ENCODE peak calls at places on chromosomes 2 and 18, in seven cellular contexts. One of them, this sample, is unnamed.

GRCh38 chr2:71672011-71672639 is 218.8 kb downstream of the DYSF start:
- DNase-seq in H1: peak; percentile 60
- DNase-seq in H9: peak; percentile 69
- DNase-seq in mesendoderm: peak; percentile 49
- DNase-seq in trophoblast cell: no peak
- DNase-seq in neuronal stem cell: no peak
- DNase-seq in mesenchymal stem cell: peak; percentile 4
- DNase-seq in this sample: no peak

GRCh38 chr2:64018715-64019082 is 529 bp downstream of the VPS54 start:
- DNase-seq in mesendoderm: peak; percentile 72
- DNase-seq in H9: no peak
- DNase-seq in H1: peak; percentile 75
- DNase-seq in trophoblast cell: peak; percentile 6
- DNase-seq in mesenchymal stem cell: peak; percentile 57
- DNase-seq in neuronal stem cell: peak; percentile 21
- DNase-seq in this sample: no peak

GRCh38 chr2:174436351-174436750 is 40.8 kb downstream of the SCRN3 start:
- DNase-seq in trophoblast cell: no peak
- DNase-seq in mesenchymal stem cell: no peak
- DNase-seq in mesendoderm: no peak
- DNase-seq in H9: no peak
- DNase-seq in neuronal stem cell: no peak
- DNase-seq in H1: no peak
- DNase-seq in this sample: peak; percentile 50

GRCh38 chr18:51068111-51068510 is 38.1 kb downstream of the SMAD4 start:
- DNase-seq in neuronal stem cell: no peak
- DNase-seq in mesendoderm: no peak
- DNase-seq in H9: no peak
- DNase-seq in mesenchymal stem cell: no peak
- DNase-seq in H1: no peak
- DNase-seq in trophoblast cell: no peak
- DNase-seq in this sample: peak; percentile 77

GRCh38 chr2:239433777-239434396 is 33.1 kb upstream of the HDAC4 start:
- DNase-seq in mesenchymal stem cell: no peak
- DNase-seq in H9: no peak
- DNase-seq in mesendoderm: no peak
- DNase-seq in neuronal stem cell: no peak
- DNase-seq in H1: no peak
- DNase-seq in trophoblast cell: no peak
- DNase-seq in this sample: peak; percentile 71

GRCh38 chr2:199019898-199020507 is 437.7 kb downstream of the SATB2 start:
- DNase-seq in mesendoderm: peak; percentile 60
- DNase-seq in mesenchymal stem cell: peak; percentile 4
- DNase-seq in neuronal stem cell: peak; percentile 11
- DNase-seq in trophoblast cell: no peak
- DNase-seq in H9: no peak
- DNase-seq in H1: no peak
- DNase-seq in this sample: peak; percentile 59

GRCh38 chr18:24502621-24503020 is 42.2 kb downstream of the HRH4 start:
- DNase-seq in neuronal stem cell: no peak
- DNase-seq in mesenchymal stem cell: no peak
- DNase-seq in H9: no peak
- DNase-seq in H1: no peak
- DNase-seq in trophoblast cell: no peak
- DNase-seq in mesendoderm: peak; percentile 47
- DNase-seq in this sample: no peak

GRCh38 chr2:239806758-239807434 is 218.2 kb downstream of the NDUFA10 start:
- DNase-seq in mesendoderm: no peak
- DNase-seq in H1: peak; percentile 34
- DNase-seq in neuronal stem cell: no peak
- DNase-seq in mesenchymal stem cell: no peak
- DNase-seq in trophoblast cell: no peak
- DNase-seq in H9: peak; percentile 13
- DNase-seq in this sample: no peak

GRCh38 chr2:194539436-194539835 is 1117.6 kb upstream of the SLC39A10 start:
- DNase-seq in mesendoderm: peak; percentile 85
- DNase-seq in neuronal stem cell: no peak
- DNase-seq in mesenchymal stem cell: no peak
- DNase-seq in H9: peak; percentile 71
- DNase-seq in H1: no peak
- DNase-seq in trophoblast cell: no peak
- DNase-seq in this sample: no peak

GRCh38 chr2:16117021-16117700 is 176.8 kb downstream of the MYCN start:
- DNase-seq in neuronal stem cell: no peak
- DNase-seq in mesenchymal stem cell: no peak
- DNase-seq in mesendoderm: no peak
- DNase-seq in H9: no peak
- DNase-seq in H1: no peak
- DNase-seq in trophoblast cell: no peak
- DNase-seq in this sample: no peak

GRCh38 chr2:177187631-177188312 is 24.8 kb upstream of the HNRNPA3 start:
- DNase-seq in neuronal stem cell: no peak
- DNase-seq in H9: no peak
- DNase-seq in mesendoderm: peak; percentile 56
- DNase-seq in trophoblast cell: no peak
- DNase-seq in mesenchymal stem cell: peak; percentile 55
- DNase-seq in H1: no peak
- DNase-seq in this sample: peak; percentile 46

GRCh38 chr2:184030245-184030644 is 568.1 kb upstream of the ZNF804A start:
- DNase-seq in mesenchymal stem cell: peak; percentile 45
- DNase-seq in H1: no peak
- DNase-seq in trophoblast cell: no peak
- DNase-seq in mesendoderm: peak; percentile 61
- DNase-seq in H9: no peak
- DNase-seq in neuronal stem cell: no peak
- DNase-seq in this sample: no peak

GRCh38 chr2:41495050-41495449 is 552.8 kb upstream of the PKDCC start:
- DNase-seq in H1: peak; percentile 43
- DNase-seq in trophoblast cell: no peak
- DNase-seq in mesenchymal stem cell: no peak
- DNase-seq in H9: no peak
- DNase-seq in mesendoderm: peak; percentile 48
- DNase-seq in neuronal stem cell: no peak
- DNase-seq in this sample: no peak

GRCh38 chr2:190267302-190267701 is 52.3 kb downstream of the HIBCH start:
- DNase-seq in neuronal stem cell: no peak
- DNase-seq in mesendoderm: no peak
- DNase-seq in trophoblast cell: peak; percentile 72
- DNase-seq in H1: no peak
- DNase-seq in H9: no peak
- DNase-seq in mesenchymal stem cell: peak; percentile 70
- DNase-seq in this sample: peak; percentile 92

GRCh38 chr2:237433920-237434319 is 20.0 kb upstream of the COL6A3 start:
- DNase-seq in mesenchymal stem cell: no peak
- DNase-seq in neuronal stem cell: no peak
- DNase-seq in H9: no peak
- DNase-seq in H1: no peak
- DNase-seq in trophoblast cell: no peak
- DNase-seq in mesendoderm: no peak
- DNase-seq in this sample: no peak

GRCh38 chr2:237437566-237437965 is 23.6 kb upstream of the COL6A3 start:
- DNase-seq in mesenchymal stem cell: no peak
- DNase-seq in mesendoderm: no peak
- DNase-seq in H9: no peak
- DNase-seq in H1: no peak
- DNase-seq in trophoblast cell: no peak
- DNase-seq in neuronal stem cell: no peak
- DNase-seq in this sample: no peak

GRCh38 chr2:237435844-237436590 is 22.1 kb upstream of the COL6A3 start:
- DNase-seq in H1: no peak
- DNase-seq in mesenchymal stem cell: peak; percentile 95
- DNase-seq in mesendoderm: no peak
- DNase-seq in neuronal stem cell: no peak
- DNase-seq in trophoblast cell: no peak
- DNase-seq in H9: no peak
- DNase-seq in this sample: peak; percentile 81

GRCh38 chr2:237432484-237433092 is 18.6 kb upstream of the COL6A3 start:
- DNase-seq in mesendoderm: peak; percentile 68
- DNase-seq in H1: no peak
- DNase-seq in mesenchymal stem cell: peak; percentile 95
- DNase-seq in trophoblast cell: no peak
- DNase-seq in H9: peak; percentile 56
- DNase-seq in neuronal stem cell: no peak
- DNase-seq in this sample: peak; percentile 93

DNA sequence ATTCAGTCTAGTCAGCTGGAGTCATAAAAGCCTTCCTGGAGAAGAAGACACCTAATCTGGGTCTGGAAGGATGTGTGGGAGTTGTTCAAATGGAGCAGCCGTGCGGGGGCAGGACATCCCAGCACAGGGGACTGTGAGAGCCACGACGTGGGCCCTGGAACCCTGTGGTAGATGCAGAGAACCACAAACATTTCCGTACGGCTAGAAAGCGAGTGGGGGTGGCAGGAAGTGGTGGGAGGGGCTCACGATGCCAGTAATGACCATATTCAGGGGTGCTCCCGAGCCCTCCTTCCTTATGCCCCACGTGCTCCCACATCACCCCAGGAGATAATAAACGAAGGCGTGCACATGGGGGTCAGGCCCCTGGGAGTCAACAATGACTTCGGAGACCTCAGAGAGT is 21.0 kb upstream of the COL6A3 start:
- DNase-seq in mesendoderm: no peak
- DNase-seq in H1: no peak
- DNase-seq in trophoblast cell: no peak
- DNase-seq in mesenchymal stem cell: peak; percentile 71
- DNase-seq in H9: no peak
- DNase-seq in neuronal stem cell: no peak
- DNase-seq in this sample: peak; percentile 75
- H3K23ac ChIP-seq in mesendoderm: no peak overlapping the region
- H3K23ac ChIP-seq in H1: no peak overlapping the region
- H3K23ac ChIP-seq in trophoblast cell: no peak overlapping the region
- H3K23ac ChIP-seq in mesenchymal stem cell: no peak overlapping the region
- H3K23ac ChIP-seq in H9: no peak overlapping the region
- H3K23ac ChIP-seq in neuronal stem cell: no peak overlapping the region
- H3K23ac ChIP-seq in this sample: no peak overlapping the region

DNA sequence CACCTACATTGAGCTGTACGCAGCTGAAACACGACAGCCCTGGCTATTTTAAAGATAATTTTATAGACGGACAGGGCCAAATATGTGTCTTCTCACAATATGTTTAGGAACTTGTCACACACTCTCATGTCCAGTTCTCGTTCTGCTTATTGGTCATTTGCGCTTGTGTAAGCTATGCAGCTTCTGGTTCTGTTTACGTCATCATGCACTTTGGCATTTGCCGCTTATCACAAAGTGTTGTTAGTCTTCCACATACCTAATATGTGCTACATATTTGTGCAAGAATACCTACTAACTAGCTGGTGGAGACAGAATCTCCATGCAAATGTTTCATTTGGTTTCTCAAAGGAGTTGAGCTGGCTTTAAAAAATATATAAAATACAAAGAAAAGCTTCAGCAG is 7.5 kb upstream of the ZNF516 start:
- DNase-seq in trophoblast cell: no peak
- DNase-seq in H1: no peak
- DNase-seq in neuronal stem cell: no peak
- DNase-seq in mesenchymal stem cell: no peak
- DNase-seq in H9: no peak
- DNase-seq in mesendoderm: no peak
- DNase-seq in this sample: no peak
- H3K23ac ChIP-seq in trophoblast cell: no peak overlapping the region
- H3K23ac ChIP-seq in H1: no peak overlapping the region
- H3K23ac ChIP-seq in neuronal stem cell: no peak overlapping the region
- H3K23ac ChIP-seq in mesenchymal stem cell: no peak overlapping the region
- H3K23ac ChIP-seq in H9: no peak overlapping the region
- H3K23ac ChIP-seq in mesendoderm: no peak overlapping the region
- H3K23ac ChIP-seq in this sample: no peak overlapping the region

GRCh38 chr2:167054881-167055280 is 166.6 kb downstream of the XIRP2 start:
- DNase-seq in neuronal stem cell: no peak
- DNase-seq in H9: no peak
- DNase-seq in mesendoderm: no peak
- DNase-seq in mesenchymal stem cell: no peak
- DNase-seq in trophoblast cell: no peak
- DNase-seq in H1: no peak
- DNase-seq in this sample: no peak

GRCh38 chr2:167049659-167050058 is 161.4 kb downstream of the XIRP2 start:
- DNase-seq in H1: no peak
- DNase-seq in trophoblast cell: no peak
- DNase-seq in mesenchymal stem cell: no peak
- DNase-seq in neuronal stem cell: no peak
- DNase-seq in mesendoderm: no peak
- DNase-seq in H9: no peak
- DNase-seq in this sample: no peak

GRCh38 chr2:167057461-167057860 is 169.2 kb downstream of the XIRP2 start:
- DNase-seq in mesendoderm: no peak
- DNase-seq in neuronal stem cell: no peak
- DNase-seq in H9: no peak
- DNase-seq in trophoblast cell: no peak
- DNase-seq in mesenchymal stem cell: no peak
- DNase-seq in H1: no peak
- DNase-seq in this sample: peak; percentile 69

GRCh38 chr2:167048829-167049228 is 160.5 kb downstream of the XIRP2 start:
- DNase-seq in H1: no peak
- DNase-seq in H9: no peak
- DNase-seq in mesendoderm: peak; percentile 55
- DNase-seq in trophoblast cell: no peak
- DNase-seq in neuronal stem cell: no peak
- DNase-seq in mesenchymal stem cell: no peak
- DNase-seq in this sample: peak; percentile 1

DNA sequence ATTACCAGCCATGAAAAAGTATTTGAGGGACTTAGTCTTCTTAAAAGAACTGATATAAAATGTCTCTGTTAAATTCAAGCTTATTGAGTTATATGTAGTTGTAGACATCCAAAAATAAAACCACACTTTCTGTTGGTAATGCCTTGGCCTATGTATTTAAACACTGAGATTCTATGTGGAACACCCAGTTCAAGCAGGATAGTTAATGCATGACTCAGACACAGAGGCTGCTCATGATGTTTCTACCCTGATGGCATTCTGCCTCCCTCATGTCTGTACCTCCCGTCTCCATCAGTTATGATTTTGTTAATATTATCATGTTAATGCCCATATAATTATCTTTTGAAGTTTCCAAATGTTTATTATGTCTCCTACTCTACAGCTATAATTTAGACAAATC is 164.5 kb downstream of the XIRP2 start:
- DNase-seq in H9: no peak
- DNase-seq in H1: no peak
- DNase-seq in mesendoderm: peak; percentile 34
- DNase-seq in trophoblast cell: no peak
- DNase-seq in neuronal stem cell: no peak
- DNase-seq in mesenchymal stem cell: peak; percentile 40
- DNase-seq in this sample: peak; percentile 84
- H3K23ac ChIP-seq in H9: no peak overlapping the region
- H3K23ac ChIP-seq in H1: no peak overlapping the region
- H3K23ac ChIP-seq in mesendoderm: no peak overlapping the region
- H3K23ac ChIP-seq in trophoblast cell: no peak overlapping the region
- H3K23ac ChIP-seq in neuronal stem cell: no peak overlapping the region
- H3K23ac ChIP-seq in mesenchymal stem cell: no peak overlapping the region
- H3K23ac ChIP-seq in this sample: no peak overlapping the region

DNA sequence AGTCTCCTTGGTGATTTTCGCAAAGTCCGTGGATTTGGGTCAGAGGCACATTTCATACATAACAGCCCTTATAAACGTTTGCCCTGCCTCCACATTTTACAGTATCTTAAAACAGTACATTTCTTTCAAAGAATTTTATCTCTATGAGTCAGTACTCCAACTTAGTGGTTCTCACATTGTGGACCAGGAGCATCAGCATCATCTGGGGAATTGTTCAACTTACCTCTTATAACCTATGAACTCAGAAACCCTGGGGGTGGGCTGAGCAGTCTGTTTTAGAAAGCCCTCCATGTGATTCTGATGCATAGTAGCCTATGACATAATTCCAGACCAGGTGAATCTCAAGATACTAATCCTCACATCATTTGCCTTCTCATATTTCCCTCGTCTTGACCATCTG is 12.4 kb downstream of the SUPT7L start:
- DNase-seq in H9: no peak
- DNase-seq in neuronal stem cell: no peak
- DNase-seq in trophoblast cell: peak; percentile 88
- DNase-seq in mesenchymal stem cell: no peak
- DNase-seq in H1: no peak
- DNase-seq in mesendoderm: no peak
- DNase-seq in this sample: peak; percentile 55
- H3K23ac ChIP-seq in H9: no peak overlapping the region
- H3K23ac ChIP-seq in neuronal stem cell: no peak overlapping the region
- H3K23ac ChIP-seq in trophoblast cell: no peak overlapping the region
- H3K23ac ChIP-seq in mesenchymal stem cell: no peak overlapping the region
- H3K23ac ChIP-seq in H1: no peak overlapping the region
- H3K23ac ChIP-seq in mesendoderm: no peak overlapping the region
- H3K23ac ChIP-seq in this sample: no peak overlapping the region